ENCODE peak calls at places on chromosomes 7 and 10, in ten cellular contexts. L is heart right ventricle, R is ELR, Z is HFFc6, C is T-helper 9 cell, B is NCI-H1092 treated with DMSO at 0.1 percent for 48 hours, Q is Calu3, S is heart left ventricle, P is Right ventricle myocardium inferior, K is kidney tubule cell. U is an unnamed sample.

GRCh38 chr7:47654672-47655340 is 72.9 kb upstream of the TNS3 start:
- DNase-seq in S (no peak), K (no peak), Q (no peak), P (no peak), R (no peak), B (no peak), Z (no peak), L (no peak), C (no peak), U (no peak)

GRCh38 chr7:34143397-34143796 is 238.1 kb downstream of the BMPER start:
- DNase-seq in Z (peak), K (no peak), Q (no peak), R (no peak), C (no peak), S (no peak), L (no peak), P (no peak), B (no peak), U (no peak)

GRCh38 chr10:96416643-96417042 is 57.8 kb upstream of the OPALIN start:
- DNase-seq in B (no peak), L (peak), R (no peak), Q (no peak), P (peak), K (no peak), Z (no peak), S (peak), C (no peak), U (no peak)

GRCh38 chr10:71380841-71381240 is 15.9 kb upstream of the CDH23 start:
- DNase-seq in P (no peak), B (no peak), Q (no peak), Z (no peak), C (no peak), R (no peak), L (no peak), S (no peak), K (no peak), U (no peak)

GRCh38 chr7:76340617-76341131 is 18.1 kb downstream of the YWHAG start:
- DNase-seq in K (no peak), Z (peak), S (no peak), L (no peak), B (no peak), R (peak), Q (no peak), C (no peak), P (no peak), U (no peak)

GRCh38 chr7:537911-538634 is 18.4 kb upstream of the PDGFA start:
- DNase-seq in R (peak), C (no peak), B (no peak), K (peak), Q (peak), Z (peak), L (peak), S (peak), P (no peak), U (no peak)

GRCh38 chr7:39987641-39988347 is 37.7 kb downstream of the CDK13 start:
- DNase-seq in S (no peak), Q (no peak), P (no peak), B (no peak), K (no peak), Z (no peak), L (no peak), R (no peak), C (no peak), U (no peak)

GRCh38 chr7:157097569-157097968 is 41.2 kb upstream of the UBE3C start:
- DNase-seq in Z (no peak), P (no peak), R (no peak), S (no peak), Q (no peak), L (no peak), C (no peak), B (no peak), K (no peak), U (peak)

GRCh38 chr10:119538632-119539358 is 3.7 kb downstream of the RGS10 start:
- DNase-seq in B (no peak), Q (no peak), P (no peak), R (peak), S (no peak), C (no peak), L (no peak), K (no peak), Z (no peak), U (no peak)

GRCh38 chr10:100656479-100656878 is 88.9 kb upstream of the PAX2 start:
- DNase-seq in S (no peak), R (no peak), P (no peak), C (no peak), Z (no peak), B (no peak), L (no peak), K (peak), Q (peak), U (peak)

GRCh38 chr10:74165530-74165901 is 14.5 kb downstream of the ADK start:
- DNase-seq in L (no peak), B (no peak), R (peak), P (no peak), Q (no peak), Z (no peak), C (no peak), S (no peak), K (no peak), U (no peak)

GRCh38 chr7:18866359-18867036 is 250.9 kb downstream of the TWIST1 start:
- DNase-seq in Z (peak), R (peak), B (no peak), L (no peak), C (no peak), S (peak), P (peak), K (peak), Q (peak), U (no peak)

GRCh38 chr10:44809652-44810051 is 101.5 kb upstream of the TMEM72 start:
- DNase-seq in S (no peak), L (no peak), B (no peak), R (peak), P (no peak), Q (no peak), K (peak), C (no peak), Z (peak), U (no peak)

GRCh38 chr7:77450054-77450453 is 33.9 kb upstream of the GSAP start:
- DNase-seq in Q (no peak), L (no peak), S (no peak), B (no peak), C (no peak), Z (peak), P (no peak), K (peak), R (peak), U (no peak)

GRCh38 chr10:21732067-21732772 is 198.2 kb downstream of the MLLT10 start:
- DNase-seq in K (peak), S (peak), Z (peak), P (peak), Q (peak), L (peak), C (no peak), B (peak), R (peak), U (no peak)

GRCh38 chr7:151868805-151869188 is 8.1 kb downstream of the PRKAG2 start:
- DNase-seq in L (no peak), K (no peak), B (peak), Q (no peak), S (no peak), C (no peak), R (no peak), Z (no peak), P (no peak), U (no peak)

GRCh38 chr7:1883031-1883761 is 213.1 kb downstream of the ELFN1 start:
- DNase-seq in C (no peak), P (peak), K (peak), Q (peak), Z (peak), R (peak), L (no peak), S (no peak), B (no peak), U (no peak)

GRCh38 chr7:82755705-82756551 is 312.4 kb upstream of the CACNA2D1 start:
- DNase-seq in B (no peak), C (no peak), Z (peak), S (no peak), P (no peak), L (no peak), Q (no peak), K (peak), R (peak), U (no peak)

GRCh38 chr7:33395340-33395739 is 266.0 kb downstream of the BBS9 start:
- DNase-seq in P (no peak), S (no peak), R (no peak), L (no peak), C (no peak), Z (no peak), B (peak), Q (no peak), K (no peak), U (peak)

GRCh38 chr10:21769041-21769440 is 234.5 kb downstream of the DNAJC1 start:
- DNase-seq in K (peak), Z (no peak), C (no peak), B (no peak), Q (no peak), L (no peak), R (no peak), S (no peak), P (no peak), U (no peak)

GRCh38 chr7:23341846-23342598 is 42.9 kb downstream of the MALSU1 start:
- DNase-seq in C (no peak), S (no peak), P (no peak), K (no peak), B (no peak), L (no peak), R (no peak), Z (no peak), Q (no peak), U (no peak)

GRCh38 chr7:139762886-139763285 is 14.9 kb downstream of the HIPK2 start:
- DNase-seq in Q (no peak), R (peak), B (no peak), K (peak), C (no peak), L (no peak), P (no peak), Z (peak), S (no peak), U (peak)

GRCh38 chr7:26198133-26198780 is 2.3 kb downstream of the HNRNPA2B1 start:
- DNase-seq in S (no peak), Z (no peak), Q (no peak), K (peak), R (peak), L (no peak), C (no peak), P (no peak), B (peak), U (no peak)

GRCh38 chr7:96410440-96410839 is 88.5 kb upstream of the SLC25A13 start:
- DNase-seq in B (no peak), K (no peak), S (no peak), Q (no peak), R (no peak), L (no peak), Z (no peak), P (no peak), C (no peak), U (no peak)

GRCh38 chr10:73859441-73860049 is 14.8 kb downstream of the CAMK2G start:
- DNase-seq in B (no peak), P (no peak), Z (no peak), C (peak), K (no peak), R (no peak), L (no peak), S (no peak), Q (no peak), U (no peak)

GRCh38 chr10:101986277-101986971 is 69.5 kb downstream of the ARMH3 start:
- DNase-seq in B (peak), C (no peak), Z (no peak), L (peak), R (no peak), K (no peak), Q (peak), S (peak), P (peak), U (peak)

GRCh38 chr10:121154846-121155245 is 303.7 kb downstream of the WDR11 start:
- DNase-seq in Z (no peak), Q (peak), S (no peak), C (no peak), B (no peak), L (no peak), K (peak), R (no peak), P (no peak), U (peak)

GRCh38 chr10:126684171-126684745 is 13.8 kb upstream of the C10orf90 start:
- DNase-seq in S (no peak), Q (no peak), B (no peak), P (no peak), C (no peak), Z (no peak), K (peak), R (peak), L (no peak), U (no peak)

GRCh38 chr7:133290676-133291332 is 37.9 kb downstream of the EXOC4 start:
- DNase-seq in C (no peak), Q (no peak), P (no peak), R (no peak), S (no peak), K (peak), Z (no peak), L (no peak), B (no peak), U (no peak)

GRCh38 chr10:12042409-12042796 is 206 bp downstream of the UPF2 start:
- DNase-seq in C (peak), K (no peak), S (peak), Z (no peak), P (peak), Q (peak), B (no peak), R (peak), L (peak), U (no peak)

GRCh38 chr10:119342017-119342734 is 134.8 kb downstream of the GRK5 start:
- DNase-seq in Z (no peak), Q (no peak), P (peak), R (no peak), K (no peak), B (no peak), S (peak), L (peak), C (no peak), U (no peak)

GRCh38 chr10:103658049-103658577 is 164.6 kb downstream of the NEURL1 start:
- DNase-seq in P (no peak), Z (no peak), S (no peak), L (no peak), R (no peak), Q (no peak), C (no peak), K (no peak), B (no peak), U (no peak)

GRCh38 chr7:84617265-84618030 is 422.9 kb upstream of the SEMA3A start:
- DNase-seq in Q (no peak), C (no peak), R (no peak), B (no peak), S (no peak), P (no peak), L (no peak), K (no peak), Z (no peak), U (no peak)

GRCh38 chr7:45149606-45150005 is 8.0 kb upstream of the RAMP3 start:
- DNase-seq in L (no peak), B (no peak), C (no peak), Q (no peak), P (no peak), K (no peak), R (no peak), S (no peak), Z (no peak), U (no peak)

GRCh38 chr7:133514551-133514950 is 261.7 kb downstream of the EXOC4 start:
- DNase-seq in C (no peak), P (no peak), R (no peak), L (no peak), Q (no peak), K (no peak), S (no peak), B (no peak), Z (no peak), U (no peak)

GRCh38 chr7:96174812-96175211 is 147.1 kb downstream of the SLC25A13 start:
- DNase-seq in L (no peak), K (no peak), R (no peak), S (no peak), B (no peak), P (no peak), Z (no peak), Q (no peak), C (no peak), U (no peak)

U was measured in DMS153.